ENCODE peak calls at places on chromosomes 3 and 15, in nine cellular contexts. V, Q, N, W, E, L, K, B and D are unnamed samples.
A peak's percentile ranks its signal among the peaks of the same experiment; 100 is the strongest.

GRCh38 chr3:141663993-141664392 is 74.1 kb upstream of the RNF7 start:
- DNase-seq in E (no peak), Q (no peak), V (peak; percentile 55), L (peak; percentile 48), N (no peak), K (no peak), W (no peak), B (no peak), D (no peak)

GRCh38 chr3:133895208-133896001 is at the start of gene RAB6B:
- DNase-seq in W (no peak), K (no peak), Q (no peak), B (no peak), E (no peak), V (peak; percentile 29), N (no peak), L (peak; percentile 28), D (no peak)

GRCh38 chr15:28096411-28096719 is 2.8 kb downstream of the OCA2 start:
- DNase-seq in N (no peak), K (no peak), V (no peak), W (no peak), Q (no peak), L (no peak), E (no peak), B (no peak), D (no peak)

GRCh38 chr15:74725845-74726773 is 781 bp upstream of the CYP1A1 start:
- DNase-seq in V (peak; percentile 23), E (peak; percentile 13), Q (no peak), L (no peak), B (no peak), W (peak; percentile 37), K (peak; percentile 17), N (no peak), D (no peak)

GRCh38 chr3:164267031-164267430 is 811.3 kb downstream of the SI start:
- DNase-seq in K (no peak), B (no peak), L (no peak), V (no peak), Q (no peak), W (no peak), E (no peak), N (no peak), D (no peak)

GRCh38 chr15:80967451-80967850 is 22.2 kb downstream of the MESD start:
- DNase-seq in V (no peak), N (no peak), Q (peak; percentile 72), E (no peak), B (peak; percentile 76), W (no peak), K (no peak), L (no peak), D (peak; percentile 44)

GRCh38 chr15:101445562-101446526 is 43.7 kb downstream of the PCSK6 start:
- DNase-seq in L (no peak), N (no peak), W (no peak), E (peak; percentile 22), V (no peak), Q (no peak), B (no peak), K (peak; percentile 84), D (peak; percentile 80)

GRCh38 chr15:99707481-99708270 is 25.6 kb downstream of the LYSMD4 start:
- DNase-seq in N (no peak), V (no peak), K (peak; percentile 37), E (no peak), L (no peak), Q (no peak), W (no peak), B (no peak), D (no peak)

GRCh38 chr15:56608140-56608778 is 125.0 kb downstream of the ZNF280D start:
- DNase-seq in V (no peak), K (no peak), E (no peak), W (no peak), Q (no peak), B (no peak), L (no peak), N (no peak), D (no peak)

GRCh38 chr3:12004741-12005513 is 739 bp downstream of the SYN2 start:
- DNase-seq in E (no peak), K (no peak), N (no peak), V (no peak), W (no peak), B (no peak), L (no peak), Q (no peak), D (no peak)

GRCh38 chr15:36358094-36358961 is 221.1 kb upstream of the CDIN1 start:
- DNase-seq in K (peak; percentile 49), Q (peak; percentile 54), V (no peak), W (no peak), E (no peak), B (no peak), L (no peak), N (no peak), D (no peak)

GRCh38 chr3:114789803-114790202 is 357.3 kb downstream of the ZBTB20 start:
- DNase-seq in Q (no peak), V (no peak), K (no peak), W (no peak), B (no peak), L (no peak), E (no peak), N (no peak), D (no peak)

GRCh38 chr3:198081421-198081844 is 121.4 kb downstream of the LMLN start:
- DNase-seq in B (no peak), E (no peak), N (no peak), L (no peak), K (no peak), Q (no peak), W (no peak), V (no peak), D (no peak)

GRCh38 chr3:198079771-198080520 is 119.9 kb downstream of the LMLN start:
- DNase-seq in B (no peak), V (no peak), N (no peak), W (peak; percentile 37), Q (no peak), E (peak; percentile 18), L (no peak), K (peak; percentile 54), D (no peak)

GRCh38 chr3:198076722-198077308 is 116.8 kb downstream of the LMLN start:
- DNase-seq in N (no peak), K (no peak), B (no peak), V (no peak), E (no peak), L (no peak), Q (no peak), W (no peak), D (no peak)

DNA sequence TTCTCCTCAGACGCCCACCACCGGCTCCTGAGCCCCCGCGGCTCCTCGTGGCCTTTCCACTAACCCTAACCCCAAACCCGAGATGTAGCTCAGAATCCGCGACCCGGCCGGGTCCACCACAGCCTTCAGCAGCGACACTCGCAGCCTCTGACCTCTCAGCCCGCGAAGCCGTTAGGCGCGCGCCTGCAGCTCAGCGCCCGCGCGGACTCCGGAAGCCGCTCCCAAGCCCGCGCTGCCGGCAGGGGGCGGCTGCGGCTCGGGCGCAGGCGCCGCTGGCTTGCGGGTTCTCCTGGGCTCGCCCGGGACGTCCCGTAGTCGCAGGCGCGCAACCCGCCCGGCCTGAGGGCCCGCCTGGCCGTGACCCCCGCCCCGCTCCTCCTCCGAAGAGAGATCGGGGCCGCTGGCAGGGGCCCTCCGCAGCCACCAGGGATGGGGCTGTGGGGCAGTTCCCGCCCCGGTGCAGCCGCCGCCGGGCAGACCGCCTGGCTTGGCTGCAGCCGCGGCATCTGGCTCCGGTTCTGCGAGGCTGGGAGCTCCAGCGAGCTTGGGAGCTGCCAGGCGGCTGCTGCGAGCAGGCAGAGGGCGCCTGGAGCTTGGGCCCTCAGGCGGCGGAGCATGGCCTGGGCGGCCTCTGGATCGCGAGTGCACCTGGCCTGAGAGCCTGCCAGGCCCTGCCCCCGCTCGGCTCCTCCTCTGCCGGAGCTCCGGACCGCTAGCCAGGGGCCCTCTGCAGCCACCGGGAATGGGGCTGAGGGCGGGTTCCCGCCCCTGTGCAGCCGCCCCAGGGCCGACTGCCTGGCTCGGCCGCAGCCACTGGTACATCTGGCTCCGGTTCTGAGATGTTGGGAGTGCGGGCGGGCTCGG is 120.7 kb downstream of the LMLN start:
- DNase-seq in B (peak; percentile 21), W (peak; percentile 78), E (peak; percentile 57), Q (peak; percentile 13), K (peak; percentile 87), L (peak; percentile 64), N (peak; percentile 69), V (peak; percentile 34), D (no peak)
- H3K9me3 ChIP-seq in B (no peaks in the 10 kb centered on the region), W (peaks cover 2% of the 10 kb centered on the region), E (peaks cover 5% of the 10 kb centered on the region), Q (peaks cover 3% of the 10 kb centered on the region), K (no peaks in the 10 kb centered on the region), L (no peaks in the 10 kb centered on the region), N (peaks cover 9% of the 10 kb centered on the region), V (no peaks in the 10 kb centered on the region), D (no peaks in the 10 kb centered on the region)

GRCh38 chr3:127419140-127419539 is 131.3 kb upstream of the PRR20G start:
- DNase-seq in E (no peak), K (no peak), V (no peak), W (no peak), L (peak; percentile 18), B (no peak), Q (no peak), N (no peak), D (peak; percentile 40)
- H3K4me3 ChIP-seq in E (no peak overlapping the region), K (no peak overlapping the region), V (no peak overlapping the region), W (no peak overlapping the region), L (no peak overlapping the region), B (no peak overlapping the region), Q (no peak overlapping the region), N (no peak overlapping the region), D (no peak overlapping the region)

DNA sequence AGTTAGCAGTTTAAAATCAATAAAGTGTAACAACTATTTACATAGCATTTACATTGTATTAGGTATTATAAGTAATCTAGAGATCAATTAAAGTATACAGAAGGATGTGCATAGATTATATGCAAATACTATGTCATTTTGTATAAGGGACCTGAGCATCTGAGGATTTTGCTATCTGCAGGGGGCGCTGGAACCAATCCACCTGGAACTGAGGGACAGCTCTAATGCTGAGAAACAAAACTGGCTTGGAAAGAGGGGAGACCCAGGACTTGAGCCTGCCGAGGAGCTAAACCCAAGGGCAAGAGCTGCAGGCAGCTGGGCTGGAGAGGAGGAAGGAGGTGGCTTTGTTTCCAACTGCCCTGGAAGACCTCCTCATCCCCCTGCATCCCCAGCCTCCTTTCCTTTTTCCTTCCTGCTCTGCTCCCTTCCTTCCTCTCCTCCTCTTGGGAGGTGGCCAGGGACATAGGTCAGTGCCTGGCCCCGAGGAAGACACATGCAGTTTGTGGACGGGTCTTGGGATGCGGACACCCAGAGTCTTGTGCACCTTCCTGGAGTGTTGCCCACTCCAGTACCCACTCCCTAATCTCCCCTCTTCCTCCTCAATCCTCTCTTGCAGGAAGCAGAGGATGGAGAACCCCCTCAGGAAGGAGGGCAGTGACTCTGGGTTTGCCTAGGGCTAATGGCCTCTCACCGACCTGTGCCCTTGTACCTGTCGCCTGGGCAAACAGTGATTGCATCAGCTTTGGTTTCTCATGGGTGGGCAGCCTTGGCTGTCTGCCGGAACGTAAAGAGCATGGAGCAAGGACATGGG is 826 bp upstream of the RTP3 start:
- DNase-seq in B (no peak), K (peak; percentile 45), W (peak; percentile 64), N (no peak), E (no peak), Q (no peak), L (no peak), V (no peak), D (no peak)
- TF ChIP-seq CTCF in B (no peak), K (peak; percentile 61), W (peak; percentile 50), N (no peak), E (peak; percentile 16), Q (peak; percentile 48), L (peak; percentile 8), V (no peak), D (no peak)

DNA sequence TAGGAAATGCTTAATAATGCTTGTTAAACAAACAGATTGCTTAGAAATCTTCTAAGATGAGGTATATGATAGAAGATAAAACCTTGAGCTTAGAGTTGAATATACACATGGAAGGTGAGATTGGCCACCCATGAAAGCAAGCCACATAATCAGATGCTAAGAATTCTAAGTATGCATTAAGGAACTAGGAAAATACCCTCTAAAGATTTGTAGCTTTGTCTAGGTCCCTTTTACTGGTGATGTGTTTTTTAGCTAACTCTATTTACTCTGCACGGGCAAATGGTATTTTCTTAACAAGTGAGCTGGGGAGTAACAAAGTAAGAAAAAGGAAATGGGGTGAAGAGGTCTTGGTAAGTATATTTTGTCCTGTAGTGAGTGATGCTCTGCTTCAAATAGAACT is 310.3 kb downstream of the OXSM start:
- DNase-seq in K (no peak), B (no peak), W (no peak), E (no peak), Q (no peak), N (no peak), L (no peak), V (no peak), D (no peak)
- H3K9me3 ChIP-seq in K (peaks cover 14% of the 10 kb centered on the region), B (peaks cover 31% of the 10 kb centered on the region), W (no peaks in the 10 kb centered on the region), E (peaks cover 3% of the 10 kb centered on the region), Q (peaks cover 8% of the 10 kb centered on the region), N (peaks cover 3% of the 10 kb centered on the region), L (peaks cover 9% of the 10 kb centered on the region), V (no peaks in the 10 kb centered on the region), D (no peaks in the 10 kb centered on the region)